ENCODE peak calls at places on chromosomes 1 and 21, in four cellular contexts. Z, O, E and K are unnamed samples.

GRCh38 chr21:30480145-30480544 is at the start of gene KRTAP19-1:
- DNase-seq in Z (no peak), E (no peak), O (no peak), K (no peak)

GRCh38 chr1:25913166-25913565 is 6.9 kb upstream of the STMN1 start:
- DNase-seq in O (no peak), E (no peak), Z (no peak), K (no peak)

GRCh38 chr1:44571712-44572571 is 102.3 kb downstream of the TMEM53 start:
- DNase-seq in O (no peak), E (no peak), Z (peak), K (no peak)

GRCh38 chr1:3641816-3642215 is 8.1 kb downstream of the WRAP73 start:
- DNase-seq in Z (no peak), O (no peak), E (no peak), K (no peak)

GRCh38 chr1:50441183-50441582 is 17.9 kb upstream of the DMRTA2 start:
- DNase-seq in Z (no peak), E (no peak), O (no peak), K (no peak)

GRCh38 chr1:2330511-2331199 is 60.7 kb downstream of the MORN1 start:
- DNase-seq in O (peak), Z (no peak), E (peak), K (no peak)

GRCh38 chr1:3518756-3519155 is 64.3 kb downstream of the ARHGEF16 start:
- DNase-seq in O (no peak), Z (no peak), E (no peak), K (no peak)

GRCh38 chr1:203263496-203263895 is 34.0 kb upstream of the CHIT1 start:
- DNase-seq in O (no peak), Z (no peak), E (no peak), K (no peak)

GRCh38 chr1:178986204-178986603 is 39.5 kb upstream of the FAM20B start:
- DNase-seq in E (no peak), O (no peak), Z (no peak), K (no peak)

GRCh38 chr21:42703173-42703908 is 49.9 kb downstream of the PDE9A start:
- DNase-seq in O (no peak), E (no peak), Z (no peak), K (no peak)

GRCh38 chr1:59057211-59057694 is 239.6 kb upstream of the FGGY start:
- DNase-seq in E (peak), O (peak), Z (no peak), K (no peak)

DNA sequence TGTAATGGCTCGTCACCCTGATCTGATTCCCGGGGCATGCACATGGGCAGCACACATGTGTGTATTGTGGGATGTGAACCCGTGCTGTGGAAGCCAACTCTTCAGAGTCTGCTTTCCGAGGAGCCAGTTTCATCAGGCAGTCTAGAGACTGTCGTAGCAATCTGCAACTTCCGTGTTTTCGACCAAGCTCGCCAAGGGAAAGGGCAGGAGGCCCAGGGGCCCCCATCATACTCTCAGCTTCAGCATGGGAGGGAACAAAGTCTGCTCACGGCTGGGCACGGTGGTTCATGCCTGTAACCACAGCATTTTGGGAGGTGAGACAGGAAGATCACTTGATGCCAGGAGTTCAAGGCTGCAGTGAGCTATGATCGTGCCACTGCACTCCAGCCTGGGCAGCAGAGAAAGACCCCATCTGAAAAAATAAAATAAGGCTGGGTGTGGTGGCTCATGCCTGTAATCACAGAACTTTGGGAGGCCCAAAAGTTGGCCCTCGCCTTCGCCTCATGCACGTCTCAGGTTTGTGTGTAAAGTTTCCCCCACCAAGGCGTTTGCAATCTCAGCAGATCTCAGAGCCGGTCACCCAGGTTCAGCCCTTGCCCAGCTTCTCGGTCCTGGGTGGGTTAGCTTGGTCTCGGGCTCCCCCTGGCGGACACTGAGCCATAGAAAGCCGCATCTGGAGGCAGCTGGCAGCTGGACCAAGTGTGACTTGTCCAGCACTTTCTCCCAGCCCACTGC is 48.5 kb upstream of the SLC25A33 start:
- DNase-seq in E (peak), Z (peak), O (peak), K (peak)
- TF ChIP-seq POLR2A in E (no peak), Z (no peak), O (no peak), K (no peak)

GRCh38 chr1:207862241-207862787 is 48.6 kb downstream of the CD34 start:
- DNase-seq in O (no peak), E (no peak), Z (no peak), K (no peak)
- TF ChIP-seq POLR2A in O (no peak), E (no peak), Z (no peak), K (no peak)

GRCh38 chr21:14657241-14658008 is 111.3 kb upstream of the SAMSN1 start:
- DNase-seq in E (no peak), Z (no peak), O (no peak), K (no peak)
- TF ChIP-seq POLR2A in E (no peak), Z (no peak), O (no peak), K (no peak)

DNA sequence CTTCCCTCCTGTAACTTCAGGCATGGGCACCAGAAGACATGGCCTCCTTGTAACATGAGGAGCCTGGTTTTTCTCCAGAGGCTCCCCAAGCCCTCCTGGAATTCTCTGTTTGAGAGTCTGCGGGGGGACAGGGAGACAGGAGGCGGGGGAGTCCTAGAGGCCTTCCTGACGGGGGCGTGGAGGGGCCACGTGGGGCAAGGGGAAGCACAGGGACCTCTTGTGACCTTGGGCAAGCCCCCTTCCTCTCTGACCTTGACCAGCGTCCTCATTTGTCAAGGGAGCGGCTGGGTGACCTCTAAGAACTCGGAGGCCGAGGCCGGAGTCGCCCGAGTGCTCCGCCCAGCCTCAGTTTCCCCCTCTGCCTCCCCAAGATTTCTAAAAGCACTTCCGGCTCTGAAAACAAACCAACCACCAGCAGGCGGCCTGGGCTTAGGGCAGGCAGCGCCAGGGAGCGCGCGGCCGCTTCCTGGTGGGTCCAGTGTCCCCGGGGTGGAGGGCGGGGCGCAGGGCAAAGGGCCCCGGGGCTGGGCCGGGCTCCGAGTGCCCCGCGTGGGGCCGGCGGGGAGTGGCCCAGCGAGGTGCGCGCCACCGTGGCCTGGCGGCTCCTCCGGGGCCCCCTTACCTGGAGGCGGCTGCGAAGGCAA is 361 bp downstream of the TMCO4 start:
- DNase-seq in Z (peak), O (peak), E (peak), K (peak)
- TF ChIP-seq POLR2A in Z (no peak), O (peak), E (no peak), K (no peak)